ENCODE peak calls at places on chromosomes 6 and 20, in four cellular contexts. W, T, C and O are unnamed samples.

GRCh38 chr6:33694977-33695376 is 16.5 kb downstream of the UQCC2 start:
- DNase-seq in T (no peak), C (no peak), W (no peak), O (no peak)

GRCh38 chr6:99151634-99152344 is 197.7 kb downstream of the FAXC start:
- DNase-seq in C (no peak), T (peak; percentile 59), W (peak; percentile 26), O (peak; percentile 69)

GRCh38 chr6:161683400-161683799 is 409.5 kb upstream of the AGPAT4 start:
- DNase-seq in C (no peak), T (no peak), W (peak; percentile 55), O (no peak)

GRCh38 chr6:139981810-139982550 is 607.5 kb upstream of the CITED2 start:
- DNase-seq in C (no peak), T (no peak), W (no peak), O (peak; percentile 57)

GRCh38 chr6:40672118-40672517 is 85.0 kb upstream of the LRFN2 start:
- DNase-seq in W (no peak), T (no peak), C (no peak), O (no peak)

GRCh38 chr20:41394931-41395668 is 28.5 kb upstream of the EMILIN3 start:
- DNase-seq in C (no peak), T (peak; percentile 74), W (no peak), O (no peak)

GRCh38 chr6:22333802-22334201 is 37.0 kb upstream of the PRL start:
- DNase-seq in C (no peak), T (no peak), W (no peak), O (no peak)

GRCh38 chr6:166494757-166495486 is 91.6 kb downstream of the RAMACL start:
- DNase-seq in T (peak; percentile 62), W (no peak), C (no peak), O (no peak)

GRCh38 chr6:143612186-143612585 is 65.6 kb upstream of the PHACTR2 start:
- DNase-seq in W (no peak), C (no peak), T (no peak), O (peak; percentile 25)

GRCh38 chr20:64188682-64189529 is 24.7 kb downstream of the MYT1 start:
- DNase-seq in T (peak; percentile 75), W (peak; percentile 68), C (no peak), O (peak; percentile 21)

GRCh38 chr6:50984135-50984534 is 165.5 kb downstream of the TFAP2B start:
- DNase-seq in W (no peak), T (no peak), C (no peak), O (no peak)

DNA sequence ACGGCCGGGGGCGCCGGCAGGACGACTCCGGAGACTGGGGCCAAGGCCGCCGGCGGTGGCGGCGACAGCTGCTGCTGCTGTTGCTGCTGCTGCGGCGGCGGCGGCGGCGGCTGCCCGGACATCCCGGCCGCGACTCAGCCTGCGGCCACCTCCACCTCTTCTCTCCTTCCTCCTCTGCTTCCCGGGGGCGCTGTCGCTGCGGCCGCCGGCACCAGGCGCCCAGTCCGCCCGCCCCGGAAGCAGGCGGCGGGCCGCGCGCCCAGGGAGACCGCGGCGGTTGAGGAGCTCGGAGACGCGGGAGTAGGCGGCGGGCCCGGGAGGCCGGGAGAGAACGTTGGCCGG is 280 bp downstream of the RANBP9 start:
- DNase-seq in T (no peak), C (peak; percentile 75), W (no peak), O (no peak)
- TF ChIP-seq CTCF in T (no peak), C (no peak), W (peak; percentile 38), O (no peak)

GRCh38 chr6:7140631-7141366 is 33.0 kb downstream of the RREB1 start:
- DNase-seq in T (peak; percentile 94), C (peak; percentile 84), W (peak; percentile 86), O (peak; percentile 80)
- TF ChIP-seq CTCF in T (no peak), C (no peak), W (no peak), O (no peak)

DNA sequence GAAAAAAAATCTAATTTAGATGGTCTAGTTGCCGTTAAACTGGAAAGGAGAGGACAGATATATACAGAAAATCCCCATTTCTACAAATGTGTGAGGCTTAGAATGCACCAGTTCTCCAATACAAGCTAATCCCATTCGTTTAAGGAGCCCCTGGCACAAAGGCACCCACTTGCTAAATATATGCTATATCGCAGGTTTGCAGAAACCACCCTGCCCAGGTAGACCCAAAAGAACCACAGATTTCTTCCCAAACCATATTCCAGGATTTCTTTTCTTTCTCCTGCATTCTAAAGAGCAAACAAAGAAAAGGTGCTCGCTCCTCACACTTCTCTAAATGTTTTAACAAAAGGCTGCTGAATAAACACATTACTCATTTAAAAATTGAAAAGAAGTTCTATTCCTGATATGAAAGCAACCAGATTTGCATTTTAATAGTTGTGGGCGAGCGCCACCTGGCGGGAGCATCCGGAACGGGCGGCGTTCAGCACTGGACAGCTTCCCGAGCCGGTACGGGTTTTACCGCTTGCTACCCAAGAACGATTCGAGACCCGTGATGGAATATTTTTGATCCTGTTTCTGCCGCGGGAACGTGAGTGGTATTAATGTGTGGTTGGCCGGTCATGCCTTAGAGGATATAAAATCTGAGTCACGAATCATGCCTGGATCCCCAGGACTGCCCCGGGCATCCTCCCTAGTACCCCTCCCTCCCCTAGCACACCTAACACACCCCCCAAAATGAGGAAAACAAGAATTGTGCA is 2.1 kb downstream of the PTPRT start:
- DNase-seq in T (peak; percentile 90), C (peak; percentile 33), W (peak; percentile 80), O (peak; percentile 58)
- TF ChIP-seq CTCF in T (peak; percentile 98), C (peak; percentile 83), W (peak; percentile 92), O (peak; percentile 84)

DNA sequence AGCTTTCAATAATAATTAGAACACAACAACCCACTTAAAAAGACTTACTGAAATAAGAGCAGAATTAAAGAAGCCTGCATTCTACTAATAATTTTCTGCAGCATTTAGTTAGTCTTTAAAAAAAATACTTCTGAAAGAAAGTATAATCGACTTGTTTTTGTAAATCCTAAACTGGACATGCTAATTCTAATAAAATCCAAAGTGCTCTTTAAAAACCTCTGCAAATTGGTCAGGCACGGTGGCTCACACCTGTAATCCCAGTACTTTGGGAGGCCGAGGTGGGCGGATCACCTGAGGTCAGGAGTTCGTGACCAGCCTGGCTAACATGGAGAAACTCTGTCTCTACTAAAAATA is 57.5 kb upstream of the ARMH2 start:
- DNase-seq in C (no peak), T (no peak), W (no peak), O (no peak)
- TF ChIP-seq CTCF in C (peak; percentile 41), T (no peak), W (no peak), O (no peak)

GRCh38 chr6:31572041-31572911 is at the start of gene LTA:
- DNase-seq in C (no peak), T (no peak), W (no peak), O (no peak)

GRCh38 chr6:31568537-31568961 is 3.5 kb upstream of the LTA start:
- DNase-seq in T (no peak), C (no peak), W (no peak), O (no peak)

GRCh38 chr6:31567531-31568370 is 4.3 kb upstream of the LTA start:
- DNase-seq in T (no peak), C (no peak), W (no peak), O (no peak)

GRCh38 chr6:31573239-31574105 is 1.4 kb downstream of the LTA start:
- DNase-seq in C (no peak), T (no peak), W (no peak), O (no peak)

DNA sequence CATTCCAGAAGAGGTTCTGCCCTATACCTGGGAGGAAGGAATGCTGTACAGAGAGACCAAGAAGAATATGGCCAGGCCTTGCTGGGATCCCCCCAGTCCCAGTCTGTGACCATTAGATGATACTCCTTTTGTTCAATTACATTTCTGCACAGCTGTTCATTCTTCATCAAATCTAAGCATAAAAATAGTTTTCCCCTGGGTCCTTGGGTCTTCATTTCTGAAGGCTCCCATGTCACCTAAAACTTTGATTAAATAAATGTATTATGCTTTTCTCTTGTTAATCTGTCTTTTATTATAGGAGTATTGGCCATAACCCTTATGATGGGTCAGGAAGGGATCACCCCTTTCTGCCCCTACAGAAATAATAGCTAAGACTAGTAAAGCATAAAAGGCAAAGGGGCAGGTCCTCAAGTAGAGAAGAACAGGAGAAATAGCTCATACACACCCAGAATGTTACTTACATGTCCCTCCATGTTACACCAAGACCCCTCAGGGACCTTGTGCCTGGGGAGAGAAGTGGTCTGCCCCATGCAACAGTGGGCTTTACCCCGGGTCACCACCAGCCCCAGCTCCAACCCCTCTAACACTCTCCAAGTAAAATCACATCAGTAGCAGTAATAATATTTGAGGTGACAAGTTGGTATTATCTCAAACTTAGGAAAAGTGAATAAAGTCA is 2.1 kb upstream of the LTA start:
- DNase-seq in T (no peak), W (no peak), C (no peak), O (no peak)
- TF ChIP-seq CTCF in T (no peak), W (no peak), C (no peak), O (no peak)

DNA sequence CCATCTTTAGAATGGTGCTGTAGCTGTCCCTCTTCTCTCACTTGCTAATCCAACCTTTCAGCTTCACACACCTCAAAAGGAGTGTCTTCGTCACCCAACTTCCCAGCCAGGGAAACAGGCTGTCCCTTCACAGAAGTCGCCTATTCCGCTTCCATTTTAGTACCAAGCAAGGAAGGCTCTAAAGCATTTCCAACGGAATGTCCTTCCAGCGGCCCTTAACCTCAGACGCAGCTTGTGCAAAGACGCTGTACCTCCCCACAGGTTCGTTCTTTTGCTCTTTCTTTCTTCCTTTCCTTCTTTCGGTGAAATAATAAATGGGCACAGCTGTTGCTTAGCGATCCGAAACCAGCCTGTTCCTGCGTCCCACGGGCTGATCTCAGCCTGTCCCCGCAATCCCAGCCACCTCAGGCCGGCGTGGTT is 1.5 kb downstream of the PTPRT start:
- DNase-seq in T (no peak), C (no peak), W (no peak), O (no peak)
- TF ChIP-seq CTCF in T (no peak), C (no peak), W (no peak), O (no peak)

GRCh38 chr6:20755631-20756030 is 221.4 kb downstream of the CDKAL1 start:
- DNase-seq in C (no peak), W (no peak), T (no peak), O (peak; percentile 55)
- TF ChIP-seq CTCF in C (no peak), W (no peak), T (no peak), O (no peak)

GRCh38 chr20:49319204-49319809 is 41.5 kb upstream of the ZNFX1 start:
- DNase-seq in T (no peak), W (no peak), C (no peak), O (no peak)

GRCh38 chr20:49318430-49319203 is 40.8 kb upstream of the ZNFX1 start:
- DNase-seq in C (no peak), T (no peak), W (no peak), O (no peak)

GRCh38 chr20:49318091-49318429 is 40.2 kb upstream of the ZNFX1 start:
- DNase-seq in W (no peak), C (no peak), T (no peak), O (no peak)

GRCh38 chr20:49323622-49324238 is 45.9 kb upstream of the ZNFX1 start:
- DNase-seq in T (no peak), W (no peak), C (no peak), O (peak; percentile 76)

DNA sequence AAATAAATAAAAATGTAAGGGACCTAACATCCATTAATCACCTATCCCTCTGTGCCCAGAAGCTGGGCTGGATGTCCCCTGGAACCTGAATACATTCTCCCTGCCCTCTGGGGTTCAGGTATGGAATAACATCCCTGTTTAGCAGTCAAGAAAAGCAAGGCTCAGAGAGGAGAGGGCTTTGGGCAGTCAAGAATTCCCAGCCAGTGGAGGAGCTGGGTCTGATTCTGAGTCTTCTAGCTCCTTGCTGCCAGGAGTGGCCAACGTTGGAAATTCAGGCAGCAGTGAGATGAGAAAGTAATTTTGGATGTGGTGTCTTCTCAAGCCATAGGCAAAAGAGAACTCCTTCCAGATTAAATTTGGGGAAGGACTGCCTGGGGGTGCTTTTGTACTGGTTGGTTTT is 42.6 kb upstream of the ZNFX1 start:
- DNase-seq in T (peak; percentile 34), C (no peak), W (no peak), O (peak; percentile 64)
- TF ChIP-seq CTCF in T (peak; percentile 46), C (no peak), W (no peak), O (peak; percentile 38)